ENCODE peak calls at places on chromosomes 4 and X, in six cellular contexts. U is dermis microvascular lymphatic vessel endothelial cell; W is cerebellum; C is stimulated activated CD4-positive, alpha-beta T cell treated with anti-CD3 and anti-CD28 coated beads, Interleukin-15, amount 100 ng/mL, for 24 hours; J is lower lobe of right lung; G is nephron progenitor cell. F is an unnamed sample.

GRCh38 chrX:118346258-118347094 is 570 bp downstream of the WDR44 start:
- DNase-seq in U (peak; percentile 37), W (peak; percentile 12), C (peak; percentile 59), J (peak; percentile 65), G (peak; percentile 76), F (peak; percentile 73)

GRCh38 chr4:8401665-8402064 is 38.9 kb downstream of the ACOX3 start:
- DNase-seq in U (no peak), W (no peak), C (no peak), J (peak; percentile 39), G (no peak), F (no peak)

GRCh38 chr4:178198691-178199090 is 756.5 kb upstream of the AGA start:
- DNase-seq in U (no peak), W (no peak), C (no peak), J (no peak), G (no peak), F (no peak)

GRCh38 chr4:36011381-36011780 is 232.9 kb downstream of the ARAP2 start:
- DNase-seq in U (no peak), W (no peak), C (no peak), J (no peak), G (no peak), F (no peak)

GRCh38 chr4:175166020-175166419 is 247.9 kb downstream of the ADAM29 start:
- DNase-seq in U (no peak), W (no peak), C (no peak), J (no peak), G (no peak), F (no peak)

GRCh38 chr4:112511294-112512118 is 4.5 kb downstream of the NEUROG2 start:
- DNase-seq in U (no peak), W (no peak), C (peak; percentile 18), J (no peak), G (peak; percentile 33), F (no peak)

GRCh38 chrX:37638047-37638446 is 47.5 kb upstream of the XK start:
- DNase-seq in U (no peak), W (no peak), C (no peak), J (no peak), G (no peak), F (no peak)

GRCh38 chr4:87270144-87270543 is 49.7 kb upstream of the KLHL8 start:
- DNase-seq in U (peak; percentile 35), W (no peak), C (no peak), J (no peak), G (no peak), F (no peak)

GRCh38 chr4:6464842-6465588 is 7.4 kb downstream of the PPP2R2C start:
- DNase-seq in U (no peak), W (no peak), C (no peak), J (no peak), G (no peak), F (no peak)

GRCh38 chr4:151407466-151408379 is 1.3 kb upstream of the FHIP1A start:
- DNase-seq in U (no peak), W (no peak), C (peak; percentile 63), J (peak; percentile 68), G (peak; percentile 14), F (peak; percentile 63)

GRCh38 chr4:82284475-82284857 is 89.3 kb downstream of the HNRNPD start:
- DNase-seq in U (no peak), W (no peak), C (no peak), J (no peak), G (no peak), F (no peak)

GRCh38 chrX:29143356-29143755 is 556.1 kb downstream of the IL1RAPL1 start:
- DNase-seq in U (no peak), W (no peak), C (no peak), J (no peak), G (no peak), F (no peak)

GRCh38 chr4:55866973-55867574 is 13.6 kb downstream of the EXOC1 start:
- DNase-seq in U (peak; percentile 79), W (peak; percentile 26), C (peak; percentile 16), J (no peak), G (no peak), F (no peak)

GRCh38 chr4:112589207-112589606 is 47.5 kb downstream of the ZGRF1 start:
- DNase-seq in U (peak; percentile 32), W (no peak), C (no peak), J (no peak), G (no peak), F (no peak)

GRCh38 chrX:133297284-133297683 is 79.1 kb upstream of the TFDP3 start:
- DNase-seq in U (no peak), W (no peak), C (no peak), J (no peak), G (no peak), F (no peak)

GRCh38 chr4:123977623-123978022 is 581.0 kb downstream of the SPRY1 start:
- DNase-seq in U (peak; percentile 38), W (no peak), C (no peak), J (no peak), G (no peak), F (no peak)

F was measured in right lobe of liver.